ENCODE peak calls at places on chromosomes 11 and 22, in eight cellular contexts. One of them, this sample, is unnamed.

GRCh38 chr22:27995801-27996528 is 76.9 kb upstream of the PITPNB start:
- DNase-seq in activated CD8-positive, alpha-beta memory T cell treated with anti-CD3 and anti-CD28 coated beads, Interleukin-2, amount 50 U/mL, for 4 hours: no peak
- DNase-seq in mucosa of gallbladder: no peak
- DNase-seq in ELR: no peak
- DNase-seq in WTC11: no peak
- DNase-seq in DMS53: no peak
- DNase-seq in heart right ventricle: no peak
- DNase-seq in NCI-H1417: no peak
- DNase-seq in this sample: no peak

GRCh38 chr11:3981084-3981633 is 113.4 kb upstream of the RRM1 start:
- DNase-seq in activated CD8-positive, alpha-beta memory T cell treated with anti-CD3 and anti-CD28 coated beads, Interleukin-2, amount 50 U/mL, for 4 hours: no peak
- DNase-seq in mucosa of gallbladder: no peak
- DNase-seq in ELR: no peak
- DNase-seq in WTC11: no peak
- DNase-seq in DMS53: no peak
- DNase-seq in heart right ventricle: no peak
- DNase-seq in NCI-H1417: no peak
- DNase-seq in this sample: no peak

GRCh38 chr11:115776916-115777315 is 272.7 kb upstream of the CADM1 start:
- DNase-seq in activated CD8-positive, alpha-beta memory T cell treated with anti-CD3 and anti-CD28 coated beads, Interleukin-2, amount 50 U/mL, for 4 hours: no peak
- DNase-seq in mucosa of gallbladder: no peak
- DNase-seq in ELR: no peak
- DNase-seq in WTC11: no peak
- DNase-seq in DMS53: no peak
- DNase-seq in heart right ventricle: peak
- DNase-seq in NCI-H1417: no peak
- DNase-seq in this sample: no peak

GRCh38 chr11:47004595-47005033 is 68.1 kb downstream of the CSTPP1 start:
- DNase-seq in activated CD8-positive, alpha-beta memory T cell treated with anti-CD3 and anti-CD28 coated beads, Interleukin-2, amount 50 U/mL, for 4 hours: no peak
- DNase-seq in mucosa of gallbladder: peak
- DNase-seq in ELR: peak
- DNase-seq in WTC11: no peak
- DNase-seq in DMS53: peak
- DNase-seq in heart right ventricle: peak
- DNase-seq in NCI-H1417: no peak
- DNase-seq in this sample: peak

GRCh38 chr11:65047581-65048422 is 6.8 kb downstream of the SAC3D1 start:
- DNase-seq in activated CD8-positive, alpha-beta memory T cell treated with anti-CD3 and anti-CD28 coated beads, Interleukin-2, amount 50 U/mL, for 4 hours: no peak
- DNase-seq in mucosa of gallbladder: no peak
- DNase-seq in ELR: no peak
- DNase-seq in WTC11: peak
- DNase-seq in DMS53: no peak
- DNase-seq in heart right ventricle: no peak
- DNase-seq in NCI-H1417: no peak
- DNase-seq in this sample: peak

GRCh38 chr11:1644601-1645356 is 15.2 kb downstream of the KRTAP5-5 start:
- DNase-seq in activated CD8-positive, alpha-beta memory T cell treated with anti-CD3 and anti-CD28 coated beads, Interleukin-2, amount 50 U/mL, for 4 hours: no peak
- DNase-seq in mucosa of gallbladder: no peak
- DNase-seq in ELR: no peak
- DNase-seq in WTC11: no peak
- DNase-seq in DMS53: no peak
- DNase-seq in heart right ventricle: no peak
- DNase-seq in NCI-H1417: no peak
- DNase-seq in this sample: no peak

GRCh38 chr22:49775191-49776052 is 52.3 kb downstream of the BRD1 start:
- DNase-seq in activated CD8-positive, alpha-beta memory T cell treated with anti-CD3 and anti-CD28 coated beads, Interleukin-2, amount 50 U/mL, for 4 hours: no peak
- DNase-seq in mucosa of gallbladder: no peak
- DNase-seq in ELR: no peak
- DNase-seq in WTC11: no peak
- DNase-seq in DMS53: no peak
- DNase-seq in heart right ventricle: no peak
- DNase-seq in NCI-H1417: no peak
- DNase-seq in this sample: no peak

GRCh38 chr11:97269527-97269926 is 879.7 kb downstream of the JRKL start:
- DNase-seq in activated CD8-positive, alpha-beta memory T cell treated with anti-CD3 and anti-CD28 coated beads, Interleukin-2, amount 50 U/mL, for 4 hours: no peak
- DNase-seq in mucosa of gallbladder: no peak
- DNase-seq in ELR: peak
- DNase-seq in WTC11: no peak
- DNase-seq in DMS53: peak
- DNase-seq in heart right ventricle: no peak
- DNase-seq in NCI-H1417: no peak
- DNase-seq in this sample: no peak

GRCh38 chr11:66017354-66017753 is 5.5 kb downstream of the CST6 start:
- DNase-seq in activated CD8-positive, alpha-beta memory T cell treated with anti-CD3 and anti-CD28 coated beads, Interleukin-2, amount 50 U/mL, for 4 hours: peak
- DNase-seq in mucosa of gallbladder: no peak
- DNase-seq in ELR: no peak
- DNase-seq in WTC11: no peak
- DNase-seq in DMS53: no peak
- DNase-seq in heart right ventricle: no peak
- DNase-seq in NCI-H1417: peak
- DNase-seq in this sample: no peak

GRCh38 chr11:44785856-44786606 is 59.3 kb downstream of the TSPAN18 start:
- DNase-seq in activated CD8-positive, alpha-beta memory T cell treated with anti-CD3 and anti-CD28 coated beads, Interleukin-2, amount 50 U/mL, for 4 hours: no peak
- DNase-seq in mucosa of gallbladder: no peak
- DNase-seq in ELR: no peak
- DNase-seq in WTC11: peak
- DNase-seq in DMS53: no peak
- DNase-seq in heart right ventricle: no peak
- DNase-seq in NCI-H1417: no peak
- DNase-seq in this sample: no peak

GRCh38 chr11:61696602-61697001 is 16.4 kb downstream of the DAGLA start:
- DNase-seq in activated CD8-positive, alpha-beta memory T cell treated with anti-CD3 and anti-CD28 coated beads, Interleukin-2, amount 50 U/mL, for 4 hours: no peak
- DNase-seq in mucosa of gallbladder: no peak
- DNase-seq in ELR: no peak
- DNase-seq in WTC11: no peak
- DNase-seq in DMS53: no peak
- DNase-seq in heart right ventricle: no peak
- DNase-seq in NCI-H1417: no peak
- DNase-seq in this sample: no peak

GRCh38 chr11:45652781-45653180 is 12.6 kb downstream of the CHST1 start:
- DNase-seq in activated CD8-positive, alpha-beta memory T cell treated with anti-CD3 and anti-CD28 coated beads, Interleukin-2, amount 50 U/mL, for 4 hours: no peak
- DNase-seq in mucosa of gallbladder: no peak
- DNase-seq in ELR: peak
- DNase-seq in WTC11: no peak
- DNase-seq in DMS53: no peak
- DNase-seq in heart right ventricle: no peak
- DNase-seq in NCI-H1417: no peak
- DNase-seq in this sample: no peak

GRCh38 chr11:76605338-76606074 is 65.0 kb downstream of the LRRC32 start:
- DNase-seq in activated CD8-positive, alpha-beta memory T cell treated with anti-CD3 and anti-CD28 coated beads, Interleukin-2, amount 50 U/mL, for 4 hours: no peak
- DNase-seq in mucosa of gallbladder: no peak
- DNase-seq in ELR: no peak
- DNase-seq in WTC11: no peak
- DNase-seq in DMS53: no peak
- DNase-seq in heart right ventricle: peak
- DNase-seq in NCI-H1417: no peak
- DNase-seq in this sample: no peak

GRCh38 chr22:40396882-40397281 is 26.5 kb downstream of the SGSM3 start:
- DNase-seq in activated CD8-positive, alpha-beta memory T cell treated with anti-CD3 and anti-CD28 coated beads, Interleukin-2, amount 50 U/mL, for 4 hours: no peak
- DNase-seq in mucosa of gallbladder: peak
- DNase-seq in ELR: peak
- DNase-seq in WTC11: peak
- DNase-seq in DMS53: peak
- DNase-seq in heart right ventricle: peak
- DNase-seq in NCI-H1417: no peak
- DNase-seq in this sample: no peak

GRCh38 chr11:79332017-79332416 is 108.8 kb downstream of the TENM4 start:
- DNase-seq in activated CD8-positive, alpha-beta memory T cell treated with anti-CD3 and anti-CD28 coated beads, Interleukin-2, amount 50 U/mL, for 4 hours: no peak
- DNase-seq in mucosa of gallbladder: no peak
- DNase-seq in ELR: no peak
- DNase-seq in WTC11: no peak
- DNase-seq in DMS53: no peak
- DNase-seq in heart right ventricle: peak
- DNase-seq in NCI-H1417: no peak
- DNase-seq in this sample: no peak

GRCh38 chr22:41482319-41482935 is 13.5 kb downstream of the ACO2 start:
- DNase-seq in activated CD8-positive, alpha-beta memory T cell treated with anti-CD3 and anti-CD28 coated beads, Interleukin-2, amount 50 U/mL, for 4 hours: no peak
- DNase-seq in mucosa of gallbladder: no peak
- DNase-seq in ELR: peak
- DNase-seq in WTC11: no peak
- DNase-seq in DMS53: no peak
- DNase-seq in heart right ventricle: no peak
- DNase-seq in NCI-H1417: no peak
- DNase-seq in this sample: no peak

GRCh38 chr11:3916962-3917361 is 61.5 kb downstream of the STIM1 start:
- DNase-seq in activated CD8-positive, alpha-beta memory T cell treated with anti-CD3 and anti-CD28 coated beads, Interleukin-2, amount 50 U/mL, for 4 hours: peak
- DNase-seq in mucosa of gallbladder: no peak
- DNase-seq in ELR: no peak
- DNase-seq in WTC11: no peak
- DNase-seq in DMS53: no peak
- DNase-seq in heart right ventricle: no peak
- DNase-seq in NCI-H1417: no peak
- DNase-seq in this sample: no peak

GRCh38 chr11:117618956-117619355 is 178.1 kb downstream of the DSCAML1 start:
- DNase-seq in activated CD8-positive, alpha-beta memory T cell treated with anti-CD3 and anti-CD28 coated beads, Interleukin-2, amount 50 U/mL, for 4 hours: no peak
- DNase-seq in mucosa of gallbladder: no peak
- DNase-seq in ELR: no peak
- DNase-seq in WTC11: peak
- DNase-seq in DMS53: peak
- DNase-seq in heart right ventricle: no peak
- DNase-seq in NCI-H1417: peak
- DNase-seq in this sample: no peak

GRCh38 chr11:27242591-27242990 is 120.4 kb downstream of the CCDC34 start:
- DNase-seq in activated CD8-positive, alpha-beta memory T cell treated with anti-CD3 and anti-CD28 coated beads, Interleukin-2, amount 50 U/mL, for 4 hours: no peak
- DNase-seq in mucosa of gallbladder: no peak
- DNase-seq in ELR: peak
- DNase-seq in WTC11: no peak
- DNase-seq in DMS53: no peak
- DNase-seq in heart right ventricle: no peak
- DNase-seq in NCI-H1417: peak
- DNase-seq in this sample: no peak